ENCODE peak calls at places on chromosome 2, in eight cellular contexts. H is HFFc6, T is cardiac fibroblast, I is Caco-2, E is stomach, X is keratinocyte, Y is BE2C, C is astrocyte. G is an unnamed sample.
A peak's percentile ranks its signal among the peaks of the same experiment; 100 is the strongest.

GRCh38 chr2:196502413-196502812 is 137.1 kb upstream of the CCDC150 start:
- DNase-seq in Y (no peak), H (no peak), C (no peak), E (no peak), T (no peak), X (no peak), I (no peak), G (no peak)

GRCh38 chr2:194550702-194551101 is 1106.3 kb upstream of the SLC39A10 start:
- DNase-seq in H (no peak), E (no peak), C (no peak), I (no peak), T (no peak), Y (no peak), X (no peak), G (no peak)

GRCh38 chr2:169366066-169366465 is 3.7 kb upstream of the LRP2 start:
- DNase-seq in C (no peak), H (peak; percentile 7), X (no peak), Y (no peak), T (no peak), I (no peak), E (no peak), G (no peak)

GRCh38 chr2:23367760-23368159 is 17.2 kb upstream of the KLHL29 start:
- DNase-seq in H (peak; percentile 21), Y (no peak), I (no peak), C (no peak), T (peak; percentile 74), X (no peak), E (no peak), G (no peak)

GRCh38 chr2:121017411-121017810 is 267.6 kb downstream of the TFCP2L1 start:
- DNase-seq in E (no peak), H (no peak), Y (no peak), X (no peak), C (no peak), T (no peak), I (no peak), G (no peak)

GRCh38 chr2:20184067-20184938 is 40.6 kb downstream of the SDC1 start:
- DNase-seq in E (peak; percentile 57), C (peak; percentile 74), X (no peak), Y (no peak), T (peak; percentile 77), I (peak; percentile 73), H (peak; percentile 72), G (no peak)

GRCh38 chr2:75173746-75174145 is 25.6 kb downstream of the TACR1 start:
- DNase-seq in I (no peak), E (no peak), C (no peak), H (no peak), Y (no peak), X (no peak), T (no peak), G (no peak)

GRCh38 chr2:168215813-168216212 is 31.6 kb downstream of the STK39 start:
- DNase-seq in Y (no peak), E (no peak), I (no peak), X (no peak), T (no peak), H (no peak), C (peak; percentile 29), G (no peak)

GRCh38 chr2:74532222-74532621 is 2.5 kb downstream of the HTRA2 start:
- DNase-seq in E (no peak), T (peak; percentile 66), I (peak; percentile 33), Y (no peak), H (peak; percentile 55), C (no peak), X (no peak), G (no peak)

GRCh38 chr2:162301151-162301804 is 17.2 kb downstream of the IFIH1 start:
- DNase-seq in I (peak; percentile 42), T (peak; percentile 84), C (peak; percentile 38), Y (peak; percentile 12), E (peak; percentile 59), H (peak; percentile 64), X (no peak), G (peak; percentile 56)

GRCh38 chr2:175805442-175806114 is 196.5 kb downstream of the LNPK start:
- DNase-seq in I (no peak), T (no peak), C (no peak), Y (peak; percentile 24), E (no peak), H (no peak), X (no peak), G (no peak)

GRCh38 chr2:119691189-119691588 is 12.2 kb downstream of the TMEM177 start:
- DNase-seq in C (no peak), Y (no peak), X (no peak), E (no peak), T (no peak), H (no peak), I (no peak), G (no peak)

GRCh38 chr2:136246086-136246669 is 128.2 kb upstream of the CXCR4 start:
- DNase-seq in E (peak; percentile 56), H (no peak), Y (peak; percentile 10), I (no peak), X (no peak), T (peak; percentile 33), C (peak; percentile 47), G (peak; percentile 28)

GRCh38 chr2:174914894-174915760 is 90.1 kb downstream of the CHN1 start:
- DNase-seq in C (no peak), T (no peak), E (peak; percentile 34), H (no peak), X (no peak), Y (peak; percentile 64), I (no peak), G (no peak)

GRCh38 chr2:11914455-11914854 is 168.0 kb downstream of the LPIN1 start:
- DNase-seq in E (no peak), C (no peak), Y (no peak), I (no peak), T (peak; percentile 41), X (no peak), H (no peak), G (no peak)

GRCh38 chr2:46177461-46178089 is 119.6 kb upstream of the EPAS1 start:
- DNase-seq in I (no peak), T (peak; percentile 59), X (no peak), Y (no peak), E (no peak), H (no peak), C (peak; percentile 35), G (no peak)

GRCh38 chr2:202885190-202885589 is 13.6 kb upstream of the ICA1L start:
- DNase-seq in T (no peak), I (no peak), C (no peak), X (no peak), Y (no peak), H (no peak), E (no peak), G (no peak)

GRCh38 chr2:202881570-202881969 is 10.0 kb upstream of the ICA1L start:
- DNase-seq in X (no peak), I (no peak), C (no peak), T (no peak), H (no peak), E (no peak), Y (no peak), G (no peak)

GRCh38 chr2:202883987-202884675 is 12.6 kb upstream of the ICA1L start:
- DNase-seq in X (no peak), E (no peak), H (peak; percentile 56), C (peak; percentile 48), T (peak; percentile 68), Y (no peak), I (no peak), G (no peak)
- TF ChIP-seq CTCF in X (no peak), E (no peak), H (peak; percentile 62), C (no peak), T (peak; percentile 16), Y (no peak), I (no peak), G (no peak)

GRCh38 chr2:152189622-152190495 is 14.3 kb upstream of the STAM2 start:
- DNase-seq in C (peak; percentile 41), T (peak; percentile 87), H (peak; percentile 67), Y (peak; percentile 17), I (peak; percentile 57), E (no peak), X (no peak), G (peak; percentile 20)
- TF ChIP-seq CTCF in C (peak; percentile 85), T (peak; percentile 84), H (peak; percentile 87), Y (peak; percentile 72), I (peak; percentile 78), E (peak; percentile 78), X (peak; percentile 79), G (peak; percentile 68)

DNA sequence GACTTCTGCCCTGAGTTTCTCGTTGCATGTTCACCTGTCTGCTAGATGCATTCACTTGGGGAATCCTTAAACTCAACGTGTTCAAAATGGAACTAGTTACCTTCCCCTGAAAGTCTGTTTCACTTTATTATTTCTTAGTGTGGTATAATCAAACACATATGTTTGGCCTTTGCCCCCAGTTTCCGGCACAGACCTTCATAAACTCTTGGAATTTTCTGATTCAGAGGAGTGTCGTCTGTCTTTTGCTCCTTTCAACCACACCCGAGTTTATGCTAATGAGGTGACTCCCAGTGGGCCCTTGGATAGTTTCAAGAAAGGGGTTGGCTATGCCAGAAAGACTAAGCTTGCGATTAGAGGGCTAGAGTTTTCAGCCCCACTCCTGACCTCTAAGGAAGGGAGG is 198.9 kb downstream of the CDCA7 start:
- DNase-seq in I (peak; percentile 9), T (peak; percentile 42), C (peak; percentile 30), H (peak; percentile 64), Y (no peak), E (no peak), X (no peak), G (no peak)
- TF ChIP-seq CTCF in I (no peak), T (no peak), C (no peak), H (no peak), Y (no peak), E (no peak), X (no peak), G (no peak)

GRCh38 chr2:240138275-240138984 is 2.0 kb downstream of the OTOS start:
- DNase-seq in T (peak; percentile 27), C (no peak), H (no peak), E (no peak), I (no peak), Y (peak; percentile 2), X (no peak), G (no peak)

GRCh38 chr2:240135706-240136012 is 446 bp downstream of the COPS9 start:
- DNase-seq in X (no peak), Y (no peak), E (no peak), H (no peak), C (no peak), T (no peak), I (no peak), G (no peak)

GRCh38 chr2:240136013-240136670 is at the start of gene COPS9:
- DNase-seq in E (peak; percentile 89), I (peak; percentile 89), Y (peak; percentile 93), X (peak; percentile 15), T (peak; percentile 89), C (peak; percentile 80), H (peak; percentile 87), G (peak; percentile 94)

GRCh38 chr2:240137596-240138274 is 1.6 kb upstream of the COPS9 start:
- DNase-seq in E (no peak), I (no peak), Y (no peak), T (no peak), X (no peak), H (no peak), C (no peak), G (no peak)

DNA sequence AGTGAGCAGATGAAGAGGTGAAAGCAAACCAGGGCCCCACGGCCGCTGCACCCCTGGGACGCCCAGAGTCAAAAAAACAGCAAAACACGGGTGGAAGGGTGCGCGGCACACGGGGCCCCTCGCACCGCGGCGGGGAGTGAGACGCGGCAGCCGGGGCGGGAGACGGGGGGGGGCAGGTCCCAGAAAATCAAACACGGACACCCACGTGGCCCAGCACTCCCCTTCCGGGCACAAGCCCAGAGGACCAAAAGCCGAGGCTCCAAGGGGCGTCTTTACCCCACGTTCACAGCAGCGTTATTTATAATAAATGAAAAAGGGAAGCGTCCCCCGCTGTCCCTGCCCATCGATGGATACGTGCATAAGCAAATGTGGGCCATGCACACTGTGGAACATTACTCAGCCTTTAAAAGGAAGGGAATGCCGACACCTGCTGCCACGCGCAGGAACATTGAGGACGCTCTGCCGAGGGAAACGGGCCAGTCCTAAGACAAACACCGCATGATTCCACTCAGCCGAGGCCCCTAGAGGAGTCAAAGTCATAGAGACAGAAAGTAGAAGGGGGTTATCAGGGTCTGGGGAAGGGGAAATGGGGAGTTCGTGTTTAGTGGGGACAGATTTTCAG is 677 bp upstream of the COPS9 start:
- DNase-seq in X (no peak), E (no peak), T (no peak), Y (no peak), I (no peak), C (no peak), H (no peak), G (no peak)
- TF ChIP-seq CTCF in X (no peak), E (no peak), T (no peak), Y (no peak), I (no peak), C (no peak), H (no peak), G (no peak)